ENCODE peak calls at places on chromosome 13, in ten cellular contexts. Q is tibial nerve, H is Calu3, A is fibroblast of mammary gland, P is heart right ventricle, C is kidney, L is left ventricle myocardium inferior, X is H9, D is neural progenitor cell, T is A549. R is an unnamed sample.

GRCh38 chr13:25300861-25301346 is 521 bp upstream of the NUP58 start:
- DNase-seq in X (peak; percentile 32), L (peak; percentile 24), D (peak; percentile 5), H (peak; percentile 1), C (peak; percentile 83), T (no peak), A (peak; percentile 34), P (peak; percentile 46), Q (no peak), R (no peak)

GRCh38 chr13:85503797-85504196 is 295.4 kb downstream of the SLITRK6 start:
- DNase-seq in P (no peak), L (no peak), D (no peak), Q (no peak), H (no peak), C (no peak), X (no peak), T (no peak), A (peak; percentile 8), R (no peak)

GRCh38 chr13:67466569-67466968 is 236.4 kb upstream of the PCDH9 start:
- DNase-seq in A (no peak), T (no peak), P (no peak), X (no peak), H (no peak), C (no peak), Q (no peak), D (no peak), L (no peak), R (no peak)

GRCh38 chr13:40452741-40453665 is 213.4 kb downstream of the FOXO1 start:
- DNase-seq in T (no peak), D (no peak), Q (no peak), H (peak; percentile 5), P (no peak), C (no peak), A (peak; percentile 48), X (no peak), L (no peak), R (no peak)

GRCh38 chr13:106152047-106152446 is 383.4 kb downstream of the EFNB2 start:
- DNase-seq in X (no peak), T (no peak), P (no peak), Q (no peak), D (no peak), H (no peak), C (no peak), L (no peak), A (no peak), R (no peak)

GRCh38 chr13:97371486-97372109 is 62.4 kb upstream of the RAP2A start:
- DNase-seq in Q (no peak), X (no peak), D (no peak), P (no peak), C (no peak), H (no peak), A (no peak), L (no peak), T (no peak), R (no peak)

GRCh38 chr13:46372071-46372470 is 15.0 kb downstream of the RUBCNL start:
- DNase-seq in T (no peak), A (no peak), L (no peak), H (no peak), X (no peak), C (no peak), P (no peak), D (no peak), Q (no peak), R (no peak)

GRCh38 chr13:25276748-25277147 is 10.5 kb downstream of the MTMR6 start:
- DNase-seq in H (no peak), D (no peak), Q (no peak), L (no peak), A (peak; percentile 56), X (no peak), T (no peak), C (no peak), P (no peak), R (no peak)

GRCh38 chr13:27476943-27477681 is 26.7 kb upstream of the MTIF3 start:
- DNase-seq in D (no peak), C (no peak), T (peak; percentile 52), A (peak; percentile 84), P (no peak), X (no peak), L (no peak), Q (no peak), H (peak; percentile 53), R (no peak)

GRCh38 chr13:110064022-110064421 is 242.9 kb downstream of the COL4A1 start:
- DNase-seq in X (no peak), P (no peak), A (no peak), C (no peak), T (no peak), Q (no peak), H (no peak), D (no peak), L (no peak), R (no peak)

GRCh38 chr13:60226507-60226906 is 62.8 kb upstream of the DIAPH3 start:
- DNase-seq in X (peak; percentile 44), L (no peak), D (peak; percentile 69), Q (no peak), P (no peak), H (no peak), C (no peak), T (no peak), A (peak; percentile 35), R (no peak)
- TF ChIP-seq CTCF in X (peak; percentile 65), L (peak; percentile 25), D (peak; percentile 64), Q (no peak), P (peak; percentile 44), H (no peak), C (peak; percentile 19), T (no peak), A (peak; percentile 37), R (no peak)

GRCh38 chr13:42219051-42219450 is 52.9 kb upstream of the AKAP11 start:
- DNase-seq in H (no peak), C (no peak), X (no peak), Q (no peak), A (no peak), T (no peak), D (no peak), L (no peak), P (no peak), R (no peak)

GRCh38 chr13:42225051-42225450 is 46.9 kb upstream of the AKAP11 start:
- DNase-seq in T (no peak), P (no peak), L (no peak), D (no peak), A (no peak), C (no peak), H (no peak), X (no peak), Q (no peak), R (no peak)

GRCh38 chr13:42221321-42221720 is 50.6 kb upstream of the AKAP11 start:
- DNase-seq in P (no peak), L (no peak), H (no peak), A (no peak), X (no peak), D (no peak), C (no peak), Q (no peak), T (no peak), R (no peak)

GRCh38 chr13:42219870-42220269 is 52.1 kb upstream of the AKAP11 start:
- DNase-seq in T (no peak), A (no peak), D (no peak), C (no peak), H (no peak), X (no peak), P (no peak), L (no peak), Q (no peak), R (no peak)

GRCh38 chr13:42223681-42224080 is 48.3 kb upstream of the AKAP11 start:
- DNase-seq in Q (no peak), A (no peak), L (no peak), D (no peak), X (no peak), H (no peak), C (no peak), P (no peak), T (no peak), R (no peak)
- TF ChIP-seq CTCF in Q (no peak), A (no peak), L (no peak), D (no peak), X (no peak), H (no peak), C (no peak), P (no peak), T (no peak), R (no peak)

GRCh38 chr13:73544175-73544574 is 485.4 kb downstream of the KLF5 start:
- DNase-seq in T (no peak), Q (no peak), H (no peak), C (no peak), D (no peak), L (no peak), X (no peak), A (no peak), P (no peak), R (no peak)
- TF ChIP-seq CTCF in T (peak; percentile 25), Q (no peak), H (no peak), C (no peak), D (no peak), L (peak; percentile 10), X (peak; percentile 18), A (no peak), P (no peak), R (no peak)

DNA sequence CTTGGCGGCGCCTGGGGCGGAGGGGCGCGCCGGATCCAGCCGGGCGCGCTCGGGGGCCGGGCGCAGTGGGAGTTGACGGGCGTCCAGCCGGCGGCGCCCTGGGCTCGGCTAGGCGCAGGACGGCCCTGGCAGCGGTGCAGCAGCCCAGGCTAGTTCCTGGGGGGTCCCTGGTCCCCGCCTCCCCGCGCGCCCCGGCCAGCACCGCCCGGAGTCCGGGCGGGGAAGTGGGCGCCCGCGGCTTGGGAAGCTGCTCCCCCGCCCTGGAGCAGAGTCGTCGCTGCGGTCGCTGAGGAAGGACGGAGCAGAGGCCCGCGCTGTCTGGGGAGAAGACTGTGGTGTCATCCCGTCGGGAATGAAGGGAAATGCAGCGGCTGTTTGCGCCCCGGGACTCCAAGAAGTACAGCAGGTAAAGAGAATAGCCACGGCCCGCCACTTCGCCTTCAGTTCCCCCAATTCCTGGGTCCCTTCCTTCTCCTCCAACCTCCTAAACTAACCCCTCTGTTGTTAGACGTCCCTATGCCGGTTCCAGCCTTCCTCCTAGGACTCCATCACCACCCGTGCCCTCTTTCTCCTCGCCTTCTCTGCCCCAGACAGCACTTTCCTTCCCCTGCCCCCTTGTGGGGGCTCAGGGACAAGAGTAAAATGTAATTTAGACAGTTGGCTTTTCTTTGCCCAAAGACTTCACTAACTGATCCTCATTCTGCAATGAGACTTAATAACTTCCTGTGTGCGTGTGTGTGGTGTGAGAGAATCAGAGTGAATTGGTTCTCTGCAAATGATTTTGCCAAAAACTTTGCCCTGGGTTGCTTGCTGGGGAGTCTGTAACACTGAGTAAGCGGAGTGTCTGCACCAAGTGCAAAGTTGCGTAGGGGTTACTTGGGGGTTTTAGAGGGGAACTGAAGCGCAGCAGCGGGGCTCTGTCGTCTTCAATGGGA is 20.3 kb upstream of the SGCG start:
- DNase-seq in L (no peak), X (peak; percentile 38), Q (no peak), H (no peak), D (peak; percentile 53), C (no peak), P (no peak), T (no peak), A (no peak), R (peak; percentile 36)
- TF ChIP-seq CTCF in L (peak; percentile 11), X (no peak), Q (no peak), H (no peak), D (no peak), C (no peak), P (no peak), T (no peak), A (peak; percentile 28), R (no peak)

DNA sequence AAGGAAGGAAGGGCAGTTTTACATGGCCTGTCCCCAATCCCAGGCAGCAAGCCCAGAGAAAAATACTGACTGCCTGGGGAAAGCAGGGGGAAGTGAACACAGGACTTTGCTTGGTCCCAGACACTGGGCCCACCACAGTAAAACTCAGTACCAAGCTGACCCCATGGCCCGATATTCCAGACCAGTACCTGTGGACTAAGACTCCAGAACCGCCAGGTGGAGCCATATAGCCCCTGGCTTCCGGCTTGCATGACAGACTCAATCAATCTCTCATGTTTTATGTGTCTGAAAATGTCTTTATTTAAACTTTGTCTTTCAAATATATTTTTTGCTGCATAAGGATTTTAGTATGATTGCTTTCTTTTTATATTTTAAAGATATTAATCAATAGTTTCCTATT is 767.9 kb upstream of the SLITRK6 start:
- DNase-seq in P (no peak), X (peak; percentile 45), Q (no peak), L (no peak), D (peak; percentile 36), H (no peak), T (no peak), C (no peak), A (no peak), R (no peak)
- TF ChIP-seq CTCF in P (no peak), X (peak; percentile 72), Q (no peak), L (no peak), D (peak; percentile 52), H (no peak), T (no peak), C (no peak), A (peak; percentile 13), R (no peak)